ENCODE peak calls at places on chromosomes 1 and 21, in nine cellular contexts. B is Panc1, U is HL-60, L is A549, Y is HCT116, R is SK-N-SH, P is GM23338, N is GM12878, Q is HepG2. D is an unnamed sample.
A peak's percentile ranks its signal among the peaks of the same experiment; 100 is the strongest.

GRCh38 chr21:42149656-42150457 is 69.1 kb upstream of the ABCG1 start:
- DNase-seq in B (no peak), U (no peak), L (no peak), Y (no peak), R (peak; percentile 6), P (no peak), N (no peak), Q (no peak), D (no peak)

GRCh38 chr1:230070321-230071208 is 3.5 kb downstream of the GALNT2 start:
- DNase-seq in B (no peak), U (no peak), L (no peak), Y (no peak), R (no peak), P (no peak), N (no peak), Q (no peak), D (no peak)

GRCh38 chr1:118815909-118816308 is 172.2 kb downstream of the TBX15 start:
- DNase-seq in B (no peak), U (no peak), L (no peak), Y (no peak), R (no peak), P (no peak), N (no peak), Q (no peak), D (no peak)

GRCh38 chr1:39214021-39214713 is 9.7 kb downstream of the MACF1 start:
- DNase-seq in B (no peak), U (no peak), L (no peak), Y (no peak), R (no peak), P (peak; percentile 38), N (no peak), Q (peak; percentile 99), D (peak; percentile 80)

GRCh38 chr21:16086936-16087335 is 357.2 kb downstream of the USP25 start:
- DNase-seq in B (no peak), U (no peak), L (no peak), Y (no peak), R (no peak), P (no peak), N (no peak), Q (no peak), D (no peak)

GRCh38 chr1:54153548-54154439 is 994 bp upstream of the CDCP2 start:
- DNase-seq in B (no peak), U (peak; percentile 47), L (no peak), Y (no peak), R (no peak), P (peak; percentile 64), N (no peak), Q (peak; percentile 68), D (no peak)

GRCh38 chr1:99457381-99458165 is 188.3 kb upstream of the PALMD start:
- DNase-seq in B (no peak), U (no peak), L (peak; percentile 31), Y (no peak), R (peak; percentile 27), P (no peak), N (no peak), Q (no peak), D (no peak)

GRCh38 chr1:228405200-228405978 is 1.2 kb downstream of the TRIM11 start:
- DNase-seq in B (no peak), U (no peak), L (no peak), Y (no peak), R (no peak), P (no peak), N (no peak), Q (no peak), D (no peak)

GRCh38 chr1:225612265-225612664 is 40.7 kb downstream of the ENAH start:
- DNase-seq in B (no peak), U (no peak), L (no peak), Y (no peak), R (no peak), P (no peak), N (no peak), Q (no peak), D (no peak)

GRCh38 chr1:6822530-6823359 is 37.5 kb downstream of the CAMTA1 start:
- DNase-seq in B (no peak), U (no peak), L (no peak), Y (no peak), R (no peak), P (no peak), N (peak; percentile 53), Q (peak; percentile 80), D (no peak)

GRCh38 chr1:147762233-147763024 is 2.0 kb upstream of the GJA5 start:
- DNase-seq in B (no peak), U (no peak), L (no peak), Y (no peak), R (no peak), P (no peak), N (peak; percentile 0), Q (no peak), D (no peak)

GRCh38 chr1:157178490-157178889 is 40.3 kb upstream of the ETV3 start:
- DNase-seq in B (no peak), U (no peak), L (no peak), Y (no peak), R (no peak), P (no peak), N (no peak), Q (no peak), D (no peak)

GRCh38 chr1:116166011-116166571 is 54.9 kb downstream of the MAB21L3 start:
- DNase-seq in B (no peak), U (no peak), L (no peak), Y (no peak), R (no peak), P (no peak), N (no peak), Q (no peak), D (no peak)

GRCh38 chr1:226128487-226129075 is 58.0 kb downstream of the ACBD3 start:
- DNase-seq in B (no peak), U (no peak), L (peak; percentile 36), Y (no peak), R (peak; percentile 5), P (no peak), N (no peak), Q (peak; percentile 50), D (no peak)

GRCh38 chr1:117795190-117795589 is 134.2 kb downstream of the GDAP2 start:
- DNase-seq in B (peak; percentile 2), U (no peak), L (no peak), Y (no peak), R (no peak), P (no peak), N (no peak), Q (no peak), D (no peak)
- TF ChIP-seq REST in B (no peak), U (no peak), L (no peak), Y (no peak), R (no peak), P (no peak), N (no peak), Q (no peak), D (no peak)

GRCh38 chr1:17883662-17884395 is 128.7 kb downstream of the ACTL8 start:
- DNase-seq in B (no peak), U (no peak), L (no peak), Y (no peak), R (no peak), P (no peak), N (no peak), Q (no peak), D (no peak)

GRCh38 chr1:17878837-17879236 is 123.7 kb downstream of the ACTL8 start:
- DNase-seq in B (no peak), U (no peak), L (no peak), Y (no peak), R (peak; percentile 67), P (no peak), N (no peak), Q (no peak), D (no peak)

GRCh38 chr1:17880429-17880828 is 125.3 kb downstream of the ACTL8 start:
- DNase-seq in B (no peak), U (no peak), L (no peak), Y (no peak), R (no peak), P (no peak), N (no peak), Q (no peak), D (no peak)

GRCh38 chr1:17883136-17883535 is 128.0 kb downstream of the ACTL8 start:
- DNase-seq in B (no peak), U (no peak), L (no peak), Y (no peak), R (no peak), P (no peak), N (no peak), Q (no peak), D (no peak)

DNA sequence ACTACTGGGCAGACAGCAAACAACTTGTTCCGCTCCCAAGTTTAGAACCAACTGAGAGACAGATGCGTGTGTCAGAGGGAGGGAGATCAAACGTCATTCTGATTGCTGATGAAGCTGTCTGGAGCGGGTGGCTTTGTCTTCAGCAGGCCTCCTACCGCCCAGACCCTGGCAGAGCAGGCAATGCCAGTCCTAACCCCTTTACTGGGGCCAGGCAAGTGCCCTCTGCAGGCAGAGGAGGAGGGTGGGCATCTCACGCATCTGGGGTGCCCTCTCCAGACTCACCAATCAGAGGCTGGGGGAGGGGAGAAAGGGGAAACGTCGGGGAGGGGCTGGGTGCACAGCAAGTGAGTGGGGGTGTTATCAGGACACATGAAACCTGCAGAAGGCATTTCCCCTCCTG is 126.6 kb downstream of the ACTL8 start:
- DNase-seq in B (no peak), U (no peak), L (no peak), Y (no peak), R (peak; percentile 49), P (no peak), N (no peak), Q (no peak), D (no peak)
- TF ChIP-seq REST in B (no peak), U (no peak), L (no peak), Y (no peak), R (no peak), P (no peak), N (no peak), Q (no peak), D (no peak)

GRCh38 chr21:35138665-35139381 is 89.7 kb upstream of the RUNX1 start:
- DNase-seq in B (no peak), U (no peak), L (no peak), Y (peak; percentile 93), R (no peak), P (peak; percentile 8), N (no peak), Q (no peak), D (peak; percentile 39)
- TF ChIP-seq REST in B (no peak), U (no peak), L (no peak), Y (no peak), R (no peak), P (no peak), N (no peak), Q (no peak), D (no peak)

GRCh38 chr1:235045921-235046601 is 82.6 kb downstream of the TOMM20 start:
- DNase-seq in B (no peak), U (no peak), L (no peak), Y (no peak), R (no peak), P (no peak), N (no peak), Q (no peak), D (no peak)

GRCh38 chr1:235045034-235045690 is 83.5 kb downstream of the TOMM20 start:
- DNase-seq in B (no peak), U (no peak), L (no peak), Y (no peak), R (no peak), P (no peak), N (no peak), Q (no peak), D (no peak)

GRCh38 chr1:235049217-235049616 is 79.4 kb downstream of the TOMM20 start:
- DNase-seq in B (no peak), U (no peak), L (no peak), Y (no peak), R (no peak), P (no peak), N (no peak), Q (no peak), D (no peak)

GRCh38 chr1:235050911-235051360 is 77.7 kb downstream of the TOMM20 start:
- DNase-seq in B (no peak), U (no peak), L (no peak), Y (no peak), R (peak; percentile 59), P (no peak), N (no peak), Q (no peak), D (peak; percentile 68)

GRCh38 chr1:235047331-235047871 is 81.2 kb downstream of the TOMM20 start:
- DNase-seq in B (no peak), U (no peak), L (no peak), Y (no peak), R (no peak), P (no peak), N (no peak), Q (no peak), D (no peak)
- TF ChIP-seq REST in B (no peak), U (no peak), L (no peak), Y (no peak), R (no peak), P (no peak), N (no peak), Q (no peak), D (no peak)

D was measured in K562.